ENCODE peak calls at places on chromosomes 4 and X, in nine cellular contexts. R is left ventricle myocardium inferior, F is fibroblast of pulmonary artery, Q is HCT116, G is AG10803, E is fibroblast of lung, O is SK-N-SH, B is astrocyte, H is uterus. T is an unnamed sample.

GRCh38 chr4:160510925-160511324 is 1408.0 kb downstream of the RAPGEF2 start:
- DNase-seq in R (no peak), F (no peak), Q (no peak), G (no peak), E (peak), O (no peak), B (peak), H (no peak), T (peak)

GRCh38 chr4:159227378-159227777 is 124.5 kb downstream of the RAPGEF2 start:
- DNase-seq in R (no peak), F (no peak), Q (no peak), G (no peak), E (peak), O (no peak), B (peak), H (no peak), T (peak)

GRCh38 chr4:53809816-53810215 is 218.5 kb upstream of the LNX1 start:
- DNase-seq in R (no peak), F (no peak), Q (no peak), G (no peak), E (no peak), O (no peak), B (no peak), H (no peak), T (no peak)

GRCh38 chrX:102067966-102068723 is 57.3 kb upstream of the TCEAL2 start:
- DNase-seq in R (no peak), F (peak), Q (no peak), G (peak), E (peak), O (peak), B (no peak), H (no peak), T (peak)

GRCh38 chrX:110081740-110082139 is 78.8 kb downstream of the TMEM164 start:
- DNase-seq in R (peak), F (peak), Q (no peak), G (peak), E (peak), O (no peak), B (peak), H (no peak), T (peak)

GRCh38 chr4:32119907-32120306 is 1399.7 kb downstream of the PCDH7 start:
- DNase-seq in R (no peak), F (no peak), Q (no peak), G (no peak), E (no peak), O (no peak), B (no peak), H (no peak), T (no peak)

GRCh38 chr4:128720270-128720669 is 89.2 kb upstream of the JADE1 start:
- DNase-seq in R (no peak), F (no peak), Q (no peak), G (no peak), E (no peak), O (no peak), B (no peak), H (no peak), T (no peak)

GRCh38 chr4:176193898-176194297 is 1.5 kb downstream of the SPATA4 start:
- DNase-seq in R (no peak), F (peak), Q (peak), G (peak), E (peak), O (no peak), B (peak), H (no peak), T (peak)

GRCh38 chr4:125849869-125850268 is 535.1 kb downstream of the FAT4 start:
- DNase-seq in R (no peak), F (peak), Q (no peak), G (peak), E (peak), O (no peak), B (peak), H (no peak), T (peak)

GRCh38 chr4:152039085-152039484 is 278.3 kb upstream of the GATB start:
- DNase-seq in R (no peak), F (peak), Q (no peak), G (peak), E (peak), O (no peak), B (peak), H (no peak), T (peak)

GRCh38 chr4:123338715-123339114 is 57.9 kb upstream of the SPRY1 start:
- DNase-seq in R (no peak), F (no peak), Q (no peak), G (no peak), E (no peak), O (no peak), B (no peak), H (no peak), T (no peak)

GRCh38 chr4:14749910-14750309 is 252.4 kb upstream of the CPEB2 start:
- DNase-seq in R (peak), F (peak), Q (no peak), G (peak), E (peak), O (peak), B (peak), H (no peak), T (peak)

GRCh38 chr4:129342820-129343219 is 246.9 kb downstream of the C4orf33 start:
- DNase-seq in R (no peak), F (peak), Q (no peak), G (peak), E (peak), O (no peak), B (peak), H (no peak), T (peak)

GRCh38 chr4:103773691-103774231 is 54.0 kb upstream of the TACR3 start:
- DNase-seq in R (no peak), F (no peak), Q (no peak), G (no peak), E (no peak), O (no peak), B (no peak), H (no peak), T (no peak)

GRCh38 chrX:40108959-40109287 is 11.2 kb upstream of the BCOR start:
- DNase-seq in R (peak), F (peak), Q (no peak), G (peak), E (peak), O (peak), B (peak), H (peak), T (peak)

GRCh38 chrX:116240446-116240845 is 69.9 kb downstream of the AGTR2 start:
- DNase-seq in R (no peak), F (no peak), Q (no peak), G (no peak), E (peak), O (no peak), B (no peak), H (no peak), T (peak)

GRCh38 chrX:118773782-118774181 is 46.4 kb downstream of the IL13RA1 start:
- DNase-seq in R (no peak), F (no peak), Q (no peak), G (no peak), E (no peak), O (no peak), B (no peak), H (no peak), T (no peak)

GRCh38 chr4:70734971-70735370 is 13.2 kb downstream of the RUFY3 start:
- DNase-seq in R (no peak), F (no peak), Q (no peak), G (no peak), E (no peak), O (no peak), B (no peak), H (no peak), T (no peak)

GRCh38 chr4:13905543-13905942 is 278.0 kb upstream of the BOD1L1 start:
- DNase-seq in R (no peak), F (peak), Q (no peak), G (no peak), E (peak), O (no peak), B (peak), H (no peak), T (peak)

GRCh38 chrX:112731793-112732192 is 52.1 kb upstream of the LHFPL1 start:
- DNase-seq in R (no peak), F (peak), Q (no peak), G (peak), E (no peak), O (no peak), B (no peak), H (no peak), T (peak)
- TF ChIP-seq CTCF in R (peak), F (peak), Q (peak), G (peak), E (peak), O (peak), B (no peak), H (no peak), T (peak)

DNA sequence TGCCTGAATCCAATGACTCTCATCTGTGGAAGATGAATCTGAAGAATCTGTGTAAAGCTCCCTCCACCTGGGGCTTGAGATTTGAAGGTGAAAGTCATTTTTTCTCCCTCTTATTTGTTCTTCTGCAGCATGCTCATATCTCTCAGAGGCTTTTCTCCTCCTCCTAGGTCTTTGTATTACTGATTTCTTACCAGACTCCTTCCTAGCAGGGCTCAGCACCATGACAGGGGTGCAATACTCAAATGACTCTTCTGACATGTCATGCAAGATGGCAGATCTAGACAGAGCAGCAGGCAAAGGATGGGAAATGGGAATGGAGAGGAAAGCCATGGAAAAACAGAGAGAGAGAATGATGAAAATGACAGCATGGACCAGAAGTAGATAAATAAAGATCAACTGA is 118.3 kb downstream of the TMA16 start:
- DNase-seq in R (no peak), F (no peak), Q (no peak), G (no peak), E (no peak), O (no peak), B (no peak), H (no peak), T (no peak)
- H3K4me3 ChIP-seq in R (peak), F (no peak), Q (no peak), G (no peak), E (no peak), O (no peak), B (no peak), H (no peak), T (no peak)

GRCh38 chrX:16992902-16993301 is 46.4 kb downstream of the REPS2 start:
- DNase-seq in R (no peak), F (no peak), Q (no peak), G (no peak), E (no peak), O (no peak), B (no peak), H (no peak), T (no peak)

GRCh38 chrX:16997313-16997712 is 50.9 kb downstream of the REPS2 start:
- DNase-seq in R (no peak), F (no peak), Q (no peak), G (no peak), E (no peak), O (no peak), B (no peak), H (no peak), T (no peak)

GRCh38 chrX:16990839-16991238 is 44.4 kb downstream of the REPS2 start:
- DNase-seq in R (no peak), F (no peak), Q (no peak), G (no peak), E (no peak), O (no peak), B (no peak), H (no peak), T (no peak)

GRCh38 chrX:16992411-16992810 is 46.0 kb downstream of the REPS2 start:
- DNase-seq in R (no peak), F (no peak), Q (no peak), G (no peak), E (no peak), O (no peak), B (no peak), H (no peak), T (no peak)

GRCh38 chrX:16993791-16994318 is 47.4 kb downstream of the REPS2 start:
- DNase-seq in R (no peak), F (no peak), Q (no peak), G (no peak), E (no peak), O (no peak), B (no peak), H (no peak), T (no peak)
- TF ChIP-seq CTCF in R (no peak), F (no peak), Q (peak), G (no peak), E (no peak), O (peak), B (no peak), H (no peak), T (peak)

GRCh38 chr4:56871357-56871993 is 36.2 kb upstream of the REST start:
- DNase-seq in R (no peak), F (peak), Q (no peak), G (peak), E (peak), O (peak), B (no peak), H (no peak), T (peak)
- H3K4me3 ChIP-seq in R (no peak), F (no peak), Q (no peak), G (peak), E (no peak), O (peak), B (no peak), H (no peak), T (no peak)

DNA sequence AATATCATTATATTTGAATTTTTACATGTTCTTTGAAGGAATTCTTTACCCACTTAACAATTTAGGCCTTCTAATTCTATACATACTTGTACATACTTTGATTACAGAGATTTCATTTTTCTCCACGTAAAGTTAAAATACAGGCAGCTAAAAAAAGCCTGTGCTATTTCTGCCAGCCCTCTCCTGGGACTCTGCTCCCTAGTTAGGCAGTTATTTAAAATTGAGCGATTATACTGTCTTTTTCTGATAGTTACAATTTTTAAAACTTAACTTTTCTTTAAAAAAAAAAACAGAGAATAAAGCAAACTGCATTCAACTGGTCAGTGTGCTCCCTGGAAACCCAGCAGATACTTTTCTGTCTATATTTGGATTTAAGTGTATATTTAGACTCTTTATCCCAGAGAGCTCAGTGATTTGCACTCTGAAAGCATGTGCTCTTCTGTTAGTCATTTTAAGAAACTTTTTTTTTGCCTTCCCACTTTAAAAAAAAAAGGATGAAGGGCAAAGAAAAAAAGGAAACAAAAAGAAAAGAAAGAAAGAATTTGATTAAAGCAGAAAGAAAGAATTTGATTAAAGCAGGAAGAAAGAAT is 18.1 kb upstream of the FAM241A start:
- DNase-seq in R (no peak), F (no peak), Q (no peak), G (no peak), E (peak), O (no peak), B (peak), H (no peak), T (no peak)
- TF ChIP-seq CTCF in R (no peak), F (no peak), Q (no peak), G (no peak), E (no peak), O (no peak), B (no peak), H (no peak), T (no peak)

GRCh38 chr4:59200992-59201391 is 1999.1 kb upstream of the ADGRL3 start:
- DNase-seq in R (no peak), F (no peak), Q (no peak), G (no peak), E (no peak), O (no peak), B (no peak), H (no peak), T (no peak)
- H3K4me3 ChIP-seq in R (no peak), F (no peak), Q (no peak), G (no peak), E (no peak), O (no peak), B (no peak), H (no peak), T (no peak)

GRCh38 chrX:56788229-56788628 is 59.2 kb downstream of the NBDY start:
- DNase-seq in R (no peak), F (no peak), Q (no peak), G (no peak), E (no peak), O (no peak), B (no peak), H (peak), T (no peak)

GRCh38 chrX:56787734-56788152 is 58.7 kb downstream of the NBDY start:
- DNase-seq in R (no peak), F (no peak), Q (no peak), G (no peak), E (no peak), O (no peak), B (no peak), H (no peak), T (no peak)

GRCh38 chrX:56789518-56790070 is 60.6 kb downstream of the NBDY start:
- DNase-seq in R (no peak), F (no peak), Q (no peak), G (no peak), E (no peak), O (no peak), B (no peak), H (no peak), T (no peak)

GRCh38 chrX:56786889-56787733 is 58.1 kb downstream of the NBDY start:
- DNase-seq in R (no peak), F (no peak), Q (no peak), G (no peak), E (no peak), O (no peak), B (no peak), H (no peak), T (no peak)

GRCh38 chrX:56788717-56789122 is 59.7 kb downstream of the NBDY start:
- DNase-seq in R (no peak), F (peak), Q (no peak), G (no peak), E (no peak), O (no peak), B (no peak), H (peak), T (peak)
- TF ChIP-seq CTCF in R (no peak), F (peak), Q (peak), G (no peak), E (peak), O (no peak), B (no peak), H (peak), T (peak)

GRCh38 chr4:72569719-72570235 is 756 bp upstream of the ADAMTS3 start:
- DNase-seq in R (no peak), F (peak), Q (no peak), G (no peak), E (peak), O (no peak), B (no peak), H (peak), T (no peak)
- H3K4me3 ChIP-seq in R (peak), F (peak), Q (no peak), G (peak), E (no peak), O (peak), B (peak), H (peak), T (peak)